ENCODE peak calls at places on chromosomes 6 and 20, in five cellular contexts. One of them, this sample, is unnamed.

GRCh38 chr6:34656378-34657036 is 40.1 kb downstream of the ILRUN start:
- DNase-seq in stomach: peak; percentile 78
- DNase-seq in adrenal gland: no peak
- DNase-seq in CD4-positive, alpha-beta T cell: no peak
- DNase-seq in aorta: no peak
- DNase-seq in this sample: no peak

GRCh38 chr6:115898246-115898645 is 162.4 kb downstream of the FRK start:
- DNase-seq in stomach: no peak
- DNase-seq in CD4-positive, alpha-beta T cell: no peak
- DNase-seq in adrenal gland: no peak
- DNase-seq in aorta: no peak
- DNase-seq in this sample: no peak

GRCh38 chr6:36821581-36822335 is 17.5 kb downstream of the CPNE5 start:
- DNase-seq in aorta: no peak
- DNase-seq in CD4-positive, alpha-beta T cell: no peak
- DNase-seq in stomach: no peak
- DNase-seq in adrenal gland: no peak
- DNase-seq in this sample: no peak

GRCh38 chr6:84033523-84034451 is at the start of gene MRAP2:
- DNase-seq in CD4-positive, alpha-beta T cell: no peak
- DNase-seq in aorta: peak; percentile 60
- DNase-seq in adrenal gland: peak; percentile 34
- DNase-seq in stomach: peak; percentile 58
- DNase-seq in this sample: peak; percentile 49

GRCh38 chr6:37308084-37308817 is 45.5 kb upstream of the RNF8 start:
- DNase-seq in adrenal gland: no peak
- DNase-seq in aorta: no peak
- DNase-seq in stomach: no peak
- DNase-seq in CD4-positive, alpha-beta T cell: no peak
- DNase-seq in this sample: no peak

GRCh38 chr20:31594558-31595379 is 10.3 kb upstream of the ID1 start:
- DNase-seq in CD4-positive, alpha-beta T cell: no peak
- DNase-seq in aorta: no peak
- DNase-seq in stomach: peak; percentile 31
- DNase-seq in adrenal gland: no peak
- DNase-seq in this sample: no peak

GRCh38 chr20:55271370-55271769 is 733.9 kb downstream of the CBLN4 start:
- DNase-seq in aorta: no peak
- DNase-seq in stomach: no peak
- DNase-seq in CD4-positive, alpha-beta T cell: no peak
- DNase-seq in adrenal gland: no peak
- DNase-seq in this sample: no peak

GRCh38 chr6:16200231-16200941 is 38.0 kb upstream of the GMPR start:
- DNase-seq in CD4-positive, alpha-beta T cell: no peak
- DNase-seq in aorta: no peak
- DNase-seq in adrenal gland: no peak
- DNase-seq in stomach: no peak
- DNase-seq in this sample: no peak

GRCh38 chr20:46122071-46122470 is 4.0 kb downstream of the CD40 start:
- DNase-seq in aorta: no peak
- DNase-seq in stomach: peak; percentile 10
- DNase-seq in CD4-positive, alpha-beta T cell: no peak
- DNase-seq in adrenal gland: no peak
- DNase-seq in this sample: no peak

GRCh38 chr6:2412731-2413130 is 167.3 kb upstream of the GMDS start:
- DNase-seq in stomach: no peak
- DNase-seq in CD4-positive, alpha-beta T cell: no peak
- DNase-seq in aorta: no peak
- DNase-seq in adrenal gland: no peak
- DNase-seq in this sample: no peak

GRCh38 chr6:26613717-26614683 is 17.2 kb downstream of the ABT1 start:
- DNase-seq in CD4-positive, alpha-beta T cell: no peak
- DNase-seq in aorta: peak; percentile 54
- DNase-seq in adrenal gland: no peak
- DNase-seq in stomach: no peak
- DNase-seq in this sample: peak; percentile 33

GRCh38 chr20:33092361-33092760 is 12.9 kb downstream of the BPIFB4 start:
- DNase-seq in stomach: no peak
- DNase-seq in aorta: no peak
- DNase-seq in adrenal gland: no peak
- DNase-seq in CD4-positive, alpha-beta T cell: no peak
- DNase-seq in this sample: no peak

DNA sequence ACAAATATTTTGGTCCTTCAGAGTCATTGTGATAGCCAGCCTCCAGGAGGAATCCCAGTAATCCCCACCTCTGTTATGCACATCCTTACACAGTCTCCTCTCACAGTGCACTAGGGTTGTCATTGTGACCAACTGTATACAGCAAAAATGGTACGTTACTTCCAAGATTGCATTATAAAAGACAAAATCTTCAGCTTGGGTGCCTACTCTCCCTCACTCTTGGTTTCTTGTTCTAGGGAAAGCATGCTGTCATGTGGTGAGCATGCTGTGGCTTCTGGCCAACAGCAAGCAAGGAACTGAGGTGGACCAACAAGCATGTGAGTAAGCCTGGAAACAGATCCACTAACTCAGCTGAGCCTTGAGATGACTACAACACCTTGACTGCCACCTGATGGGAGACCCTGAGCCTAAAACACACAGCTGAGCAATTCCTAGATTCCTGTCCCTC is 130.1 kb upstream of the DST start:
- DNase-seq in CD4-positive, alpha-beta T cell: no peak
- DNase-seq in aorta: peak; percentile 60
- DNase-seq in adrenal gland: no peak
- DNase-seq in stomach: no peak
- DNase-seq in this sample: no peak
- H3K27ac ChIP-seq in CD4-positive, alpha-beta T cell: no peak overlapping the region
- H3K27ac ChIP-seq in aorta: no peak overlapping the region
- H3K27ac ChIP-seq in adrenal gland: no peak overlapping the region
- H3K27ac ChIP-seq in stomach: peak overlapping the region; percentile 13
- H3K27ac ChIP-seq in this sample: no peak overlapping the region

DNA sequence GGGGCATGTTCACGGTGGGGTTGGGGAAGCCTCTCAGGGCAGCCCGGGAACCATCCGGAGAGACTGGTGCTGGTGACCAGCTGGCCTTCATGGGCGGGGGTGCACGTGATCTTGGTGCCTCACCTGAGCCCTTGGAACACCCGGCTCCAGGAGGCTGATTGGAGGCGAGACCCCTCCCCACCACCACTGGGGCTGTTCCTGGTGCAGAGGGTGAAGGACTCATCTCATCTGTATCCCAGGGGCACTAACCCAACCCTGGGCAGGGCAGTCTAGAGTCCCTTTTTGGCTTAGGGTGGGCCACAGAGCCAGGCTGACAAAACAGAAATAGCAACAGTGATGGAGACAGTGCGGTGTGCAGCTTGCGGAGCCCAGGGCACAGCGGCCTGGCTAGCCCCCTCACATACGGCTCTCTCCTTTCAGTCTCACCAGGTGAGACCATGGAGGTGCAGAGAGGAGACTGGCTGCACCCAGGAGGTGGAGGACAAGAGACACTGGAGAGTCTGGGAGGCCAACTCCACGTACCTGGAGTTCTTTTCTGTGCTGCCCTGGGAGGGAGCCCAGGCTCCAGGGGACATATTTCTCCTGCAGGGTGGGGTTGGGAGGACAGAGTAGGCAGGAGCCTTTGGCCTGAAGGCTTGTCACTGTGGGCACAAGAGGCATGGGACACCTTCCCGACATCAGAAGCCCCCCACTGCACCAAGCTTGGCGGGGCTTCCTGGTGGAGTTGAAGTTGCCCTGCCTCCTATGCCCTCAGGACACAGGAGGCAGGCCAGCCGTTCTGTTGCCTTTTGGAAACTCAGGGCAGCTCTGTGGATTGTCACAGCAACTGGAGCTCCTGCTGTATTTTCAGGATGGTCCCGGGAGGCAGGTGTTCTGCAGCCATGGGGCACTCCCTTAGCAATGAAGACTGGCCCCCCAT is 106.0 kb downstream of the SYCP2 start:
- DNase-seq in adrenal gland: no peak
- DNase-seq in aorta: no peak
- DNase-seq in CD4-positive, alpha-beta T cell: no peak
- DNase-seq in stomach: no peak
- DNase-seq in this sample: no peak
- H3K27ac ChIP-seq in adrenal gland: no peak overlapping the region
- H3K27ac ChIP-seq in aorta: no peak overlapping the region
- H3K27ac ChIP-seq in CD4-positive, alpha-beta T cell: no peak overlapping the region
- H3K27ac ChIP-seq in stomach: peak overlapping the region; percentile 22
- H3K27ac ChIP-seq in this sample: no peak overlapping the region

DNA sequence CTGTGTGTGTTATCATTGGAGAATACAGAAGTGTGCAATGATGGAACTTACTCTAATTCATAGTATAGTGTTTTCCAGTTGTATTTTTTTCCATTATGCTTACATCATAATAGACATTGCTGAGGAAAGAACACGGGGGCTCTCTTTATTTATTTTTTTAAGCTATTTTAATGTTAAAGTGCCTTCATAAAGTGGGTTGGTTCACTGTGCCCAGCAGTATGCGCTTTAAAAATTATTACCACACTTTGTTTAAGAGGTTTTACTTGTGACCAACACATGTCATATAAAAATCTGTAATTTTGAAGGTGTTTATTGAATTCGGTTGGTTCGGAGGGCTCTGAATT is 215.8 kb downstream of the TMEM242 start:
- DNase-seq in stomach: no peak
- DNase-seq in CD4-positive, alpha-beta T cell: no peak
- DNase-seq in aorta: no peak
- DNase-seq in adrenal gland: no peak
- DNase-seq in this sample: no peak
- H3K27ac ChIP-seq in stomach: peak overlapping the region; percentile 40
- H3K27ac ChIP-seq in CD4-positive, alpha-beta T cell: no peak overlapping the region
- H3K27ac ChIP-seq in aorta: no peak overlapping the region
- H3K27ac ChIP-seq in adrenal gland: peak overlapping the region; percentile 70
- H3K27ac ChIP-seq in this sample: no peak overlapping the region

GRCh38 chr6:54802775-54803631 is 43.6 kb upstream of the FAM83B start:
- DNase-seq in aorta: no peak
- DNase-seq in adrenal gland: no peak
- DNase-seq in CD4-positive, alpha-beta T cell: no peak
- DNase-seq in stomach: no peak
- DNase-seq in this sample: no peak
- H3K27ac ChIP-seq in aorta: no peak overlapping the region
- H3K27ac ChIP-seq in adrenal gland: no peak overlapping the region
- H3K27ac ChIP-seq in CD4-positive, alpha-beta T cell: no peak overlapping the region
- H3K27ac ChIP-seq in stomach: no peak overlapping the region
- H3K27ac ChIP-seq in this sample: no peak overlapping the region

DNA sequence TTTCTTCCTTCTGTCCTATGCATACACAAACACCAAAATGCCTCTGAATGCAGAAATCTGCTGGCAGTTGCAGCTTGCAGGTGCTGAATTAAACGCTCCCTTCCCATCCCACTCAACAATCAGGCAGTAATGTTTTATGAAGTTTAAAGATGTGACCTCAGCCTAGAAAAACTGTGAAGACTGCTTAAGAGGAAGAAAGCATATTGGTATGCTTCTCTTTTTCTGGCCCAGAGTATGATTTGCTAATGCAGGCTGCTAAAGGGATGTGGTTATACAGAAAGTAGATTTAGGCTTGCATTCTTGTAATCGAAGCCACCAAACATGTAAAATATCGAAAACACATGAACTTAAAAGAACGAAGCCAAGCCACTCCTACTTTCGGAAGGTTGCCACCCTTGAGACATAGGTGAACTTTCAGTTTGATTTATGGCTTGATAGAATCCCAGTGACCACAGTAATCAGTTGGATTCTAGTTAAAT is 40.8 kb downstream of the MAP3K5 start:
- DNase-seq in adrenal gland: no peak
- DNase-seq in stomach: no peak
- DNase-seq in CD4-positive, alpha-beta T cell: no peak
- DNase-seq in aorta: no peak
- DNase-seq in this sample: no peak
- H3K27ac ChIP-seq in adrenal gland: peak overlapping the region; percentile 11
- H3K27ac ChIP-seq in stomach: peak overlapping the region; percentile 57
- H3K27ac ChIP-seq in CD4-positive, alpha-beta T cell: peak overlapping the region; percentile 32
- H3K27ac ChIP-seq in aorta: peak overlapping the region; percentile 62
- H3K27ac ChIP-seq in this sample: no peak overlapping the region

GRCh38 chr20:15784020-15784419 is 789.2 kb downstream of the KIF16B start:
- DNase-seq in aorta: no peak
- DNase-seq in CD4-positive, alpha-beta T cell: no peak
- DNase-seq in stomach: no peak
- DNase-seq in adrenal gland: no peak
- DNase-seq in this sample: no peak

GRCh38 chr20:15792855-15793254 is 780.4 kb downstream of the KIF16B start:
- DNase-seq in CD4-positive, alpha-beta T cell: no peak
- DNase-seq in stomach: no peak
- DNase-seq in adrenal gland: no peak
- DNase-seq in aorta: no peak
- DNase-seq in this sample: no peak

GRCh38 chr20:15789083-15789482 is 784.2 kb downstream of the KIF16B start:
- DNase-seq in CD4-positive, alpha-beta T cell: no peak
- DNase-seq in aorta: no peak
- DNase-seq in adrenal gland: no peak
- DNase-seq in stomach: no peak
- DNase-seq in this sample: no peak
- H3K27ac ChIP-seq in CD4-positive, alpha-beta T cell: no peak overlapping the region
- H3K27ac ChIP-seq in aorta: peak overlapping the region; percentile 76
- H3K27ac ChIP-seq in adrenal gland: no peak overlapping the region
- H3K27ac ChIP-seq in stomach: no peak overlapping the region
- H3K27ac ChIP-seq in this sample: no peak overlapping the region

GRCh38 chr6:50842861-50843384 is 24.3 kb downstream of the TFAP2B start:
- DNase-seq in aorta: no peak
- DNase-seq in stomach: no peak
- DNase-seq in adrenal gland: no peak
- DNase-seq in CD4-positive, alpha-beta T cell: no peak
- DNase-seq in this sample: no peak
- H3K27ac ChIP-seq in aorta: no peak overlapping the region
- H3K27ac ChIP-seq in stomach: no peak overlapping the region
- H3K27ac ChIP-seq in adrenal gland: no peak overlapping the region
- H3K27ac ChIP-seq in CD4-positive, alpha-beta T cell: no peak overlapping the region
- H3K27ac ChIP-seq in this sample: no peak overlapping the region

GRCh38 chr6:163944897-163945296 is 530.4 kb downstream of the QKI start:
- DNase-seq in adrenal gland: no peak
- DNase-seq in aorta: no peak
- DNase-seq in CD4-positive, alpha-beta T cell: no peak
- DNase-seq in stomach: no peak
- DNase-seq in this sample: no peak
- H3K27ac ChIP-seq in adrenal gland: no peak overlapping the region
- H3K27ac ChIP-seq in aorta: no peak overlapping the region
- H3K27ac ChIP-seq in CD4-positive, alpha-beta T cell: no peak overlapping the region
- H3K27ac ChIP-seq in stomach: no peak overlapping the region
- H3K27ac ChIP-seq in this sample: no peak overlapping the region

GRCh38 chr6:157987788-157988699 is 6.4 kb downstream of the SYNJ2 start:
- DNase-seq in aorta: no peak
- DNase-seq in stomach: no peak
- DNase-seq in adrenal gland: no peak
- DNase-seq in CD4-positive, alpha-beta T cell: no peak
- DNase-seq in this sample: no peak
- H3K27ac ChIP-seq in aorta: no peak overlapping the region
- H3K27ac ChIP-seq in stomach: peak overlapping the region; percentile 8
- H3K27ac ChIP-seq in adrenal gland: no peak overlapping the region
- H3K27ac ChIP-seq in CD4-positive, alpha-beta T cell: no peak overlapping the region
- H3K27ac ChIP-seq in this sample: no peak overlapping the region

DNA sequence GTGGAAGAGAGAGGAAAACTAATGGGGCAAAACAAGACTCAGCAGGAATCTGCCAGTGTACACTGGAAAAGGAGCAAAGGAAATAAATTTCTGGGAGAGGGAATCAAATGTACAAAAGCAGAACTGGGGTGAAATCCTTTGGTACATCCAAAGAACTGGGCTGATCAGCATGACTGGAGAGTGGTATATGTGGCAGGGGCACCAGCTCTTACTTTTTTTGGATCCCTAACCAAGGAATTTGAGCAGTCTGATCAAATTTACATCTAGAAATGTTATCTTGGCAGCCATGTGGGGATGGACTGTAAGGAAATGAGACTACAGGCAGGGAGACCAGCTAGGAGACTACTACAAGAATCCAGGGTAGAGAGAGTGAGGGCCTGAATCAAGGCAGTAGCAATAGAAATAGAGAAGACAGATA is 1.2 kb upstream of the ZSCAN31 start:
- DNase-seq in aorta: no peak
- DNase-seq in adrenal gland: no peak
- DNase-seq in stomach: no peak
- DNase-seq in CD4-positive, alpha-beta T cell: no peak
- DNase-seq in this sample: no peak
- H3K27ac ChIP-seq in aorta: peak overlapping the region; percentile 92
- H3K27ac ChIP-seq in adrenal gland: no peak overlapping the region
- H3K27ac ChIP-seq in stomach: peak overlapping the region; percentile 95
- H3K27ac ChIP-seq in CD4-positive, alpha-beta T cell: no peak overlapping the region
- H3K27ac ChIP-seq in this sample: no peak overlapping the region